ENCODE peak calls at places on chromosomes 12 and 14, in eight cellular contexts. One of them, this sample, is unnamed.

GRCh38 chr12:98154850-98155249 is 360.5 kb upstream of the TMPO start:
- DNase-seq in NB4: peak; percentile 30
- DNase-seq in gastrocnemius medialis: no peak
- DNase-seq in right lobe of liver: no peak
- DNase-seq in transverse colon: no peak
- DNase-seq in upper lobe of left lung: no peak
- DNase-seq in tibial nerve: no peak
- DNase-seq in body of pancreas: peak; percentile 25
- DNase-seq in this sample: no peak

GRCh38 chr14:97655169-97655948 is 858.2 kb downstream of the VRK1 start:
- DNase-seq in right lobe of liver: no peak
- DNase-seq in upper lobe of left lung: no peak
- DNase-seq in tibial nerve: no peak
- DNase-seq in transverse colon: no peak
- DNase-seq in gastrocnemius medialis: no peak
- DNase-seq in body of pancreas: no peak
- DNase-seq in NB4: no peak
- DNase-seq in this sample: no peak

GRCh38 chr12:1204581-1205121 is 213.6 kb downstream of the ERC1 start:
- DNase-seq in tibial nerve: no peak
- DNase-seq in body of pancreas: no peak
- DNase-seq in NB4: no peak
- DNase-seq in right lobe of liver: no peak
- DNase-seq in gastrocnemius medialis: no peak
- DNase-seq in transverse colon: no peak
- DNase-seq in upper lobe of left lung: no peak
- DNase-seq in this sample: no peak

GRCh38 chr12:810635-811415 is 58.4 kb downstream of the WNK1 start:
- DNase-seq in right lobe of liver: no peak
- DNase-seq in NB4: no peak
- DNase-seq in transverse colon: no peak
- DNase-seq in gastrocnemius medialis: no peak
- DNase-seq in body of pancreas: no peak
- DNase-seq in upper lobe of left lung: no peak
- DNase-seq in tibial nerve: no peak
- DNase-seq in this sample: no peak

GRCh38 chr14:69133206-69134125 is 19.5 kb downstream of the DCAF5 start:
- DNase-seq in gastrocnemius medialis: peak; percentile 13
- DNase-seq in upper lobe of left lung: peak; percentile 39
- DNase-seq in body of pancreas: peak; percentile 49
- DNase-seq in NB4: peak; percentile 70
- DNase-seq in transverse colon: no peak
- DNase-seq in tibial nerve: no peak
- DNase-seq in right lobe of liver: no peak
- DNase-seq in this sample: no peak

GRCh38 chr14:72781476-72782181 is 112.3 kb downstream of the DPF3 start:
- DNase-seq in upper lobe of left lung: no peak
- DNase-seq in right lobe of liver: no peak
- DNase-seq in body of pancreas: no peak
- DNase-seq in tibial nerve: no peak
- DNase-seq in gastrocnemius medialis: no peak
- DNase-seq in transverse colon: no peak
- DNase-seq in NB4: no peak
- DNase-seq in this sample: no peak

GRCh38 chr14:77985235-77985634 is 184.9 kb upstream of the NRXN3 start:
- DNase-seq in body of pancreas: no peak
- DNase-seq in upper lobe of left lung: no peak
- DNase-seq in right lobe of liver: no peak
- DNase-seq in gastrocnemius medialis: no peak
- DNase-seq in tibial nerve: no peak
- DNase-seq in transverse colon: no peak
- DNase-seq in NB4: no peak
- DNase-seq in this sample: no peak

GRCh38 chr14:90818715-90819114 is 2.5 kb upstream of the TTC7B start:
- DNase-seq in right lobe of liver: no peak
- DNase-seq in tibial nerve: no peak
- DNase-seq in body of pancreas: no peak
- DNase-seq in transverse colon: no peak
- DNase-seq in gastrocnemius medialis: no peak
- DNase-seq in upper lobe of left lung: no peak
- DNase-seq in NB4: no peak
- DNase-seq in this sample: no peak

GRCh38 chr12:108613548-108613947 is 15.7 kb upstream of the TMEM119 start:
- DNase-seq in gastrocnemius medialis: no peak
- DNase-seq in right lobe of liver: no peak
- DNase-seq in NB4: no peak
- DNase-seq in upper lobe of left lung: peak; percentile 55
- DNase-seq in body of pancreas: no peak
- DNase-seq in transverse colon: no peak
- DNase-seq in tibial nerve: no peak
- DNase-seq in this sample: no peak

GRCh38 chr12:96398422-96399080 is 1.7 kb downstream of the CDK17 start:
- DNase-seq in body of pancreas: no peak
- DNase-seq in tibial nerve: no peak
- DNase-seq in gastrocnemius medialis: no peak
- DNase-seq in upper lobe of left lung: no peak
- DNase-seq in right lobe of liver: no peak
- DNase-seq in transverse colon: no peak
- DNase-seq in NB4: no peak
- DNase-seq in this sample: no peak

GRCh38 chr12:96399081-96399918 is 939 bp downstream of the CDK17 start:
- DNase-seq in tibial nerve: peak; percentile 45
- DNase-seq in gastrocnemius medialis: peak; percentile 51
- DNase-seq in body of pancreas: peak; percentile 60
- DNase-seq in transverse colon: peak; percentile 79
- DNase-seq in NB4: peak; percentile 94
- DNase-seq in right lobe of liver: peak; percentile 85
- DNase-seq in upper lobe of left lung: peak; percentile 85
- DNase-seq in this sample: peak; percentile 83

GRCh38 chr12:96401061-96401871 is 1.0 kb upstream of the CDK17 start:
- DNase-seq in tibial nerve: no peak
- DNase-seq in gastrocnemius medialis: no peak
- DNase-seq in transverse colon: peak; percentile 38
- DNase-seq in body of pancreas: peak; percentile 16
- DNase-seq in right lobe of liver: no peak
- DNase-seq in NB4: peak; percentile 79
- DNase-seq in upper lobe of left lung: no peak
- DNase-seq in this sample: no peak

GRCh38 chr12:96400631-96401060 is 407 bp upstream of the CDK17 start:
- DNase-seq in upper lobe of left lung: no peak
- DNase-seq in right lobe of liver: no peak
- DNase-seq in body of pancreas: no peak
- DNase-seq in NB4: no peak
- DNase-seq in tibial nerve: peak; percentile 27
- DNase-seq in gastrocnemius medialis: no peak
- DNase-seq in transverse colon: no peak
- DNase-seq in this sample: no peak

DNA sequence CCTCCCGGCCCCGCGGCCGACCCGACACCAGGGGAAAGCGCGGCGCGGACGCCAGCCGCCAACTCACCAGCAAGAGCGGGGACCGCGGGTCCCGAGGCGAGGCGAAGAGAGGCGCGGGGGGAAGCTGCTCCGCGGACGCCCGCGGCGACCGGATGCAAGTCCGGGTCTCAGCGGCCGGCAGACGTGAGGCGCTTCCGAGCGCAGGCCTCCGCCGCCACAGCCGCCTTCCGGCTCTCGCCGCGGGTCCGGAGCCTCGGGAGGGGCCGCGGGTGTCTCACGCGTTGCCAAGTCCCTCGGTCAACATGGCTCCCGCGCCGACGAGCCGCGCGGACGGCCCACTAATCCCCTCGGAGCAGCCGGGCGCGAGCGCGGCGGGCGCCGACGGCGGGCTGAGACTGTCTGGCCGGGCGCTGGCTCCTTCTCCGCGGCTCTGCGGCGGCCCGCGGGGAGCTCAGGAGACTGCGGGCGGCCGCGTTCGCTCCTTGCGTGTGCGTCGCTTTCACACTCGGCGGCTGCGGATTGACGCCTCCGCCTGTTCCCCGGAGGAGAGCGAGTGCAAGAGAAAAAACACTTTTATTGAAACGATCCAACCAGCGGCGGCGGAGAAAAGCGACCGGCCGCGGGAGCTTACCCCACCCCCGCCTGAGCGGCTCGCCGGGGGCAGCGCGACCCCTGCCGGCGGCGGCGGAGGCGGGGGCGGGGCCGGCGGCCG is at the start of gene CDK17:
- DNase-seq in NB4: peak; percentile 95
- DNase-seq in upper lobe of left lung: peak; percentile 85
- DNase-seq in body of pancreas: peak; percentile 83
- DNase-seq in gastrocnemius medialis: peak; percentile 71
- DNase-seq in transverse colon: peak; percentile 89
- DNase-seq in tibial nerve: peak; percentile 65
- DNase-seq in right lobe of liver: peak; percentile 86
- DNase-seq in this sample: peak; percentile 90
- TF ChIP-seq POLR2A in NB4: peak; percentile 63
- TF ChIP-seq POLR2A in upper lobe of left lung: peak; percentile 88
- TF ChIP-seq POLR2A in body of pancreas: peak; percentile 82
- TF ChIP-seq POLR2A in gastrocnemius medialis: peak; percentile 88
- TF ChIP-seq POLR2A in transverse colon: peak; percentile 82
- TF ChIP-seq POLR2A in tibial nerve: peak; percentile 56
- TF ChIP-seq POLR2A in right lobe of liver: peak; percentile 81
- TF ChIP-seq POLR2A in this sample: peak; percentile 70

GRCh38 chr12:62603061-62603810 is 136.6 kb downstream of the MON2 start:
- DNase-seq in transverse colon: peak; percentile 86
- DNase-seq in gastrocnemius medialis: peak; percentile 74
- DNase-seq in right lobe of liver: peak; percentile 94
- DNase-seq in tibial nerve: peak; percentile 66
- DNase-seq in body of pancreas: peak; percentile 85
- DNase-seq in NB4: peak; percentile 95
- DNase-seq in upper lobe of left lung: peak; percentile 87
- DNase-seq in this sample: peak; percentile 89
- TF ChIP-seq POLR2A in transverse colon: peak; percentile 75
- TF ChIP-seq POLR2A in gastrocnemius medialis: peak; percentile 54
- TF ChIP-seq POLR2A in right lobe of liver: peak; percentile 82
- TF ChIP-seq POLR2A in tibial nerve: peak; percentile 64
- TF ChIP-seq POLR2A in body of pancreas: peak; percentile 86
- TF ChIP-seq POLR2A in NB4: peak; percentile 18
- TF ChIP-seq POLR2A in upper lobe of left lung: peak; percentile 74
- TF ChIP-seq POLR2A in this sample: peak; percentile 80

DNA sequence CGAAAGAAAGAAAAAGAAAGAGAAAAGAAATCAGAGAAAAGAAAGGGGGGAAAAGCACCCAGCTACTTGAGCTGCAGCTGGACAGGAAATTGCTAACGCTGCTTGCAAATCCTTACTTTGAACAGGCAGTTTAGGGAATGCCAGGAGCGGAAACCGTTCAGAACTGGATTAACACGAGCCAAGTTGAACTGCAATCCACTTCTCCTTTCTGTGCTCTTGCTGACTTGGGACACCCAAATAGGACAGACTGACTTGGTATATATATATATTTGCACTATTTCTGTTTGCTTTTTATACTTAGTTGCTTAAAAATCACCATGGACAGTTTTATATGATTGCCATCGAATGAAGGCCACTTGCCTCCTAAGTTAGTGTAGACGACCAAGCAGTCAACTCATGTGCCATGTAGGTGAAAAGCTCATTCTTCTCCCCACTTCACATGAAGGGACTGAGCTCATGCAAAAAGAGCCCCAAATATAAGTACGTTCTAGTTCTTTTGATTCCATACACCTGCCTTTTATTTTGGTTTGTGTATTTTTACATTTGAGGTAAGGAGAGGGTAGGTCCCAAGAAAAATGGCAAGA is 5.5 kb downstream of the DUSP6 start:
- DNase-seq in transverse colon: no peak
- DNase-seq in tibial nerve: peak; percentile 28
- DNase-seq in body of pancreas: peak; percentile 29
- DNase-seq in NB4: peak; percentile 90
- DNase-seq in right lobe of liver: no peak
- DNase-seq in upper lobe of left lung: peak; percentile 49
- DNase-seq in gastrocnemius medialis: peak; percentile 14
- DNase-seq in this sample: no peak
- TF ChIP-seq POLR2A in transverse colon: no peak
- TF ChIP-seq POLR2A in tibial nerve: no peak
- TF ChIP-seq POLR2A in body of pancreas: no peak
- TF ChIP-seq POLR2A in NB4: peak; percentile 2
- TF ChIP-seq POLR2A in right lobe of liver: peak; percentile 8
- TF ChIP-seq POLR2A in upper lobe of left lung: no peak
- TF ChIP-seq POLR2A in gastrocnemius medialis: no peak
- TF ChIP-seq POLR2A in this sample: no peak

GRCh38 chr14:50533314-50533705 is 941 bp upstream of the MAP4K5 start:
- DNase-seq in right lobe of liver: no peak
- DNase-seq in tibial nerve: no peak
- DNase-seq in body of pancreas: no peak
- DNase-seq in transverse colon: no peak
- DNase-seq in gastrocnemius medialis: no peak
- DNase-seq in upper lobe of left lung: no peak
- DNase-seq in NB4: no peak
- DNase-seq in this sample: no peak

GRCh38 chr14:50533806-50534205 is 1.4 kb upstream of the MAP4K5 start:
- DNase-seq in right lobe of liver: no peak
- DNase-seq in tibial nerve: no peak
- DNase-seq in transverse colon: no peak
- DNase-seq in upper lobe of left lung: no peak
- DNase-seq in NB4: peak; percentile 25
- DNase-seq in body of pancreas: no peak
- DNase-seq in gastrocnemius medialis: no peak
- DNase-seq in this sample: no peak

GRCh38 chr14:50531595-50532501 is 521 bp downstream of the MAP4K5 start:
- DNase-seq in NB4: peak; percentile 68
- DNase-seq in right lobe of liver: peak; percentile 64
- DNase-seq in tibial nerve: peak; percentile 35
- DNase-seq in body of pancreas: peak; percentile 49
- DNase-seq in upper lobe of left lung: peak; percentile 56
- DNase-seq in transverse colon: peak; percentile 51
- DNase-seq in gastrocnemius medialis: peak; percentile 15
- DNase-seq in this sample: peak; percentile 76

GRCh38 chr14:50530794-50531193 is 1.6 kb downstream of the MAP4K5 start:
- DNase-seq in gastrocnemius medialis: no peak
- DNase-seq in NB4: no peak
- DNase-seq in body of pancreas: no peak
- DNase-seq in transverse colon: no peak
- DNase-seq in right lobe of liver: no peak
- DNase-seq in tibial nerve: no peak
- DNase-seq in upper lobe of left lung: no peak
- DNase-seq in this sample: no peak

DNA sequence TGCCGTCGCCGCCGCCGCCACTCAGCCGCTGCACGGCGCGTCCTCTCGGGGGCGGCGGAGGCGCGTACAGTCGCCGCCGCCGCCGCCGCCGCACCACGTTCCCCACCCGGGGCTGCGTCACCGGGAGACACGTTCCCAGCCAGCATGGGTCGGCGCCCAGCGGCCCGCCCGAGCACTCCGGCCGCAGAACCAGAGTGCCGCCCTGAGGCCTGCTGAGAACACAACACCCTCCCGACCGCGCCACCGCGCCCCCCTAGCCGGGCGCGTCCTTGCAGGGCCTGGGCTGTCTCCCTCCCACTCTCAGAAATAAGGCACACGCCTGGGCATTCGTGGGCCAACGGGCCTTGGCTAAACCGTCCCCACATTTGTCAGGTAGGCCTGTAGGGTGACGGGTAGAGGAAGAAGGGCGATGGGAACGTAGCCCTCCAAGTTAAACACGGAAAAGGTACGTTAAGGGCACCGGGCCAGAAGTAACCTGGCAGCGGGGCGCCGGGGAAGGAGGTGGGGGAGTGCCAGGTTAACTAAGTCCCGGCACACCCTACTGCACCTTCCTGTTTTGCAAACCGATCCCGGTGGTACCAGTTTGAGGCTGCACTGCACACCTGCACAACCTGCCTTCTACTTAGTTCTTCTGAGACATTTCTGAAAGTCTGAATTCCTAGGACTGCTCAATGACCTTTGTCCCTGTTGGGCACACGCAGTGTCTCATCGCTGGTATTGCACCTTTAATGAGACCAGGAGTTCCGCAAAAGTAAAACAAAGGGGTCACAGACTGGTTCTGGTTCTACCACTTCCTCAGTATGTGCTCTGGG is at the start of gene MAP4K5:
- DNase-seq in tibial nerve: peak; percentile 79
- DNase-seq in right lobe of liver: peak; percentile 94
- DNase-seq in body of pancreas: peak; percentile 93
- DNase-seq in NB4: peak; percentile 95
- DNase-seq in transverse colon: peak; percentile 94
- DNase-seq in gastrocnemius medialis: peak; percentile 81
- DNase-seq in upper lobe of left lung: peak; percentile 96
- DNase-seq in this sample: peak; percentile 93
- TF ChIP-seq POLR2A in tibial nerve: peak; percentile 70
- TF ChIP-seq POLR2A in right lobe of liver: peak; percentile 72
- TF ChIP-seq POLR2A in body of pancreas: peak; percentile 53
- TF ChIP-seq POLR2A in NB4: peak; percentile 60
- TF ChIP-seq POLR2A in transverse colon: peak; percentile 49
- TF ChIP-seq POLR2A in gastrocnemius medialis: peak; percentile 87
- TF ChIP-seq POLR2A in upper lobe of left lung: no peak
- TF ChIP-seq POLR2A in this sample: peak; percentile 80

This sample was measured in suprapubic skin.